ENCODE peak calls at places on chromosomes 13 and 19, in four cellular contexts. One of them, this sample, is unnamed. For H3K4me1, the result is how much of the 10 kb centered on the place peaks cover.

GRCh38 chr13:59867867-59868266 is 295.9 kb downstream of the DIAPH3 start:
- DNase-seq in colonic mucosa: no peak
- DNase-seq in osteoblast: no peak
- DNase-seq in Caco-2: no peak
- DNase-seq in this sample: no peak

GRCh38 chr19:46173886-46174475 is 25.9 kb downstream of the IGFL2 start:
- DNase-seq in colonic mucosa: no peak
- DNase-seq in osteoblast: no peak
- DNase-seq in Caco-2: no peak
- DNase-seq in this sample: no peak

GRCh38 chr13:76708138-76708537 is 178.1 kb downstream of the KCTD12 start:
- DNase-seq in colonic mucosa: no peak
- DNase-seq in osteoblast: no peak
- DNase-seq in Caco-2: no peak
- DNase-seq in this sample: no peak

GRCh38 chr13:98293103-98293502 is 116.0 kb upstream of the RNF113B start:
- DNase-seq in colonic mucosa: no peak
- DNase-seq in osteoblast: no peak
- DNase-seq in Caco-2: peak
- DNase-seq in this sample: no peak

GRCh38 chr19:19489804-19490204 is 25.5 kb downstream of the TSSK6 start:
- DNase-seq in colonic mucosa: no peak
- DNase-seq in osteoblast: peak
- DNase-seq in Caco-2: no peak
- DNase-seq in this sample: peak

GRCh38 chr19:57192993-57193392 is 1.7 kb downstream of the ZNF264 start:
- DNase-seq in colonic mucosa: no peak
- DNase-seq in osteoblast: no peak
- DNase-seq in Caco-2: no peak
- DNase-seq in this sample: no peak

GRCh38 chr19:16433986-16434385 is 37.8 kb downstream of the EPS15L1 start:
- DNase-seq in colonic mucosa: no peak
- DNase-seq in osteoblast: no peak
- DNase-seq in Caco-2: no peak
- DNase-seq in this sample: no peak

GRCh38 chr13:49935171-49936084 is 712 bp downstream of the SPRYD7 start:
- DNase-seq in colonic mucosa: peak
- DNase-seq in osteoblast: peak
- DNase-seq in Caco-2: peak
- DNase-seq in this sample: no peak

GRCh38 chr13:90594694-90595093 is 752.8 kb upstream of the MIR17HG start:
- DNase-seq in colonic mucosa: no peak
- DNase-seq in osteoblast: no peak
- DNase-seq in Caco-2: no peak
- DNase-seq in this sample: no peak

GRCh38 chr13:78265098-78265497 is 338.3 kb downstream of the POU4F1 start:
- DNase-seq in colonic mucosa: no peak
- DNase-seq in osteoblast: peak
- DNase-seq in Caco-2: no peak
- DNase-seq in this sample: no peak

GRCh38 chr13:73167046-73167820 is 108.4 kb downstream of the KLF5 start:
- DNase-seq in colonic mucosa: no peak
- DNase-seq in osteoblast: no peak
- DNase-seq in Caco-2: peak
- DNase-seq in this sample: no peak

GRCh38 chr19:7415857-7416371 is 67.2 kb downstream of the ARHGEF18 start:
- DNase-seq in colonic mucosa: no peak
- DNase-seq in osteoblast: no peak
- DNase-seq in Caco-2: no peak
- DNase-seq in this sample: no peak

GRCh38 chr13:23622991-23623390 is 52.8 kb downstream of the TNFRSF19 start:
- DNase-seq in colonic mucosa: no peak
- DNase-seq in osteoblast: no peak
- DNase-seq in Caco-2: no peak
- DNase-seq in this sample: no peak

GRCh38 chr13:51632643-51633357 is 48.5 kb downstream of the WDFY2 start:
- DNase-seq in colonic mucosa: no peak
- DNase-seq in osteoblast: no peak
- DNase-seq in Caco-2: no peak
- DNase-seq in this sample: no peak

GRCh38 chr19:12665646-12666304 is 767 bp downstream of the MAN2B1 start:
- DNase-seq in colonic mucosa: no peak
- DNase-seq in osteoblast: peak
- DNase-seq in Caco-2: no peak
- DNase-seq in this sample: no peak

GRCh38 chr13:30857636-30858035 is 48.4 kb upstream of the MEDAG start:
- DNase-seq in colonic mucosa: no peak
- DNase-seq in osteoblast: no peak
- DNase-seq in Caco-2: no peak
- DNase-seq in this sample: no peak

GRCh38 chr19:6610934-6611370 is 20.0 kb upstream of the CD70 start:
- DNase-seq in colonic mucosa: no peak
- DNase-seq in osteoblast: peak
- DNase-seq in Caco-2: no peak
- DNase-seq in this sample: no peak

GRCh38 chr13:40927929-40928328 is 91.2 kb downstream of the ELF1 start:
- DNase-seq in colonic mucosa: no peak
- DNase-seq in osteoblast: no peak
- DNase-seq in Caco-2: no peak
- DNase-seq in this sample: no peak

GRCh38 chr19:58386166-58386575 is 898 bp upstream of the RPS5 start:
- DNase-seq in colonic mucosa: no peak
- DNase-seq in osteoblast: no peak
- DNase-seq in Caco-2: no peak
- DNase-seq in this sample: no peak

GRCh38 chr13:41193469-41193868 is 900 bp downstream of the KBTBD7 start:
- DNase-seq in colonic mucosa: no peak
- DNase-seq in osteoblast: no peak
- DNase-seq in Caco-2: no peak
- DNase-seq in this sample: no peak

GRCh38 chr13:103351035-103351828 is 285.0 kb upstream of the SLC10A2 start:
- DNase-seq in colonic mucosa: no peak
- DNase-seq in osteoblast: no peak
- DNase-seq in Caco-2: peak
- DNase-seq in this sample: no peak

GRCh38 chr19:33465371-33465770 is 56.2 kb downstream of the PEPD start:
- DNase-seq in colonic mucosa: no peak
- DNase-seq in osteoblast: peak
- DNase-seq in Caco-2: no peak
- DNase-seq in this sample: peak

GRCh38 chr19:10888421-10888866 is 17.1 kb downstream of the CARM1 start:
- DNase-seq in colonic mucosa: no peak
- DNase-seq in osteoblast: peak
- DNase-seq in Caco-2: no peak
- DNase-seq in this sample: no peak

GRCh38 chr19:58387338-58388174 is 487 bp downstream of the RPS5 start:
- DNase-seq in colonic mucosa: no peak
- DNase-seq in osteoblast: peak
- DNase-seq in Caco-2: no peak
- DNase-seq in this sample: no peak

GRCh38 chr13:96796234-96796633 is 198.0 kb downstream of the OXGR1 start:
- DNase-seq in colonic mucosa: no peak
- DNase-seq in osteoblast: no peak
- DNase-seq in Caco-2: no peak
- DNase-seq in this sample: no peak

GRCh38 chr19:37907735-37908066 is 693 bp downstream of the SIPA1L3 start:
- DNase-seq in colonic mucosa: no peak
- DNase-seq in osteoblast: peak
- DNase-seq in Caco-2: no peak
- DNase-seq in this sample: no peak

DNA sequence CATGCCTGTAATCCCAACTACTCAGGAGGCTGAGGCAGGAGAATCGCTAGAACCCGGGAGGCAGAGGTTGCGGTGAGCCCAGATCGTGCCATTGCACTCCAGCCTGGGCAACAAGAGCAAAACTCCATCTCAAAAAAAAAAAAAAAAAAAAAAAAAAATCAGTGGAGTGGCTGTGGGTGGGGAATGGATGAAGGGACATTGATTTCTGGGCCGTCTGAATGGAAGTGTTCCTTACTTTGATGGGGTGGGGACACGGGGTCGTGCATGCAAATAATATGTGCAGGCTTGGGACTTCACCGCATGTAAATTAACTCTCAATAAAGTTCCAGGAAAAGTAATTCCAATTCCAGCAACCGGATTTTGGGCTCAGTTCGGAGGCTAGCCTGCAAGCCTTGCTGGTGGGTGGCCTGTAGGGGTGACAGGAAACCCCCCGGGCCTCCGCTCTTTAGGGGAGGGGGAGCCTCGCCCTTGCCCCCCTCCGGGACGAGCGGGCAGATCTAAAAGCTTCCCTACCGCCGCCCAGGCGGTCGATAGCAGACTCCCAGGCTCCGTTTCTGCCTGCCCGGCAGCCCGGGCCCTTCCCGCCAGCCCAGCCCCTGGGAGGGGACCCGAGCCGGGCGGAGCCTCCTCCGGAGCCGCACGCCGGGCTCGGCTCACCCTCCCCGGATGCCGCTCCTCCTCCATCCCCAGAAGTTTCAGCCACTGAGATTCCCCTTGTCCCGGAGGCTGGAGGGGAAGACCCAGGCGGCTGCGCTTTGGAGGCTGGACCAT is 48.0 kb upstream of the ADGRE5 start:
- DNase-seq in colonic mucosa: peak
- DNase-seq in osteoblast: peak
- DNase-seq in Caco-2: peak
- DNase-seq in this sample: no peak
- H3K4me3 ChIP-seq in colonic mucosa: peak
- H3K4me3 ChIP-seq in osteoblast: peak
- H3K4me3 ChIP-seq in Caco-2: peak
- H3K4me3 ChIP-seq in this sample: peak

GRCh38 chr19:1408300-1409203 is 1.2 kb downstream of the DAZAP1 start:
- DNase-seq in colonic mucosa: peak
- DNase-seq in osteoblast: peak
- DNase-seq in Caco-2: peak
- DNase-seq in this sample: peak
- H3K4me1 ChIP-seq in colonic mucosa: under half
- H3K4me1 ChIP-seq in osteoblast: under half
- H3K4me1 ChIP-seq in Caco-2: under half
- H3K4me1 ChIP-seq in this sample: under half

GRCh38 chr13:112583592-112584277 is 4.2 kb downstream of the TUBGCP3 start:
- DNase-seq in colonic mucosa: peak
- DNase-seq in osteoblast: no peak
- DNase-seq in Caco-2: no peak
- DNase-seq in this sample: no peak
- H3K4me3 ChIP-seq in colonic mucosa: no peak
- H3K4me3 ChIP-seq in osteoblast: no peak
- H3K4me3 ChIP-seq in Caco-2: no peak
- H3K4me3 ChIP-seq in this sample: no peak

GRCh38 chr13:110351636-110352420 is 44.7 kb downstream of the COL4A2 start:
- DNase-seq in colonic mucosa: no peak
- DNase-seq in osteoblast: no peak
- DNase-seq in Caco-2: no peak
- DNase-seq in this sample: no peak

GRCh38 chr13:110354715-110355473 is 47.8 kb downstream of the COL4A2 start:
- DNase-seq in colonic mucosa: no peak
- DNase-seq in osteoblast: no peak
- DNase-seq in Caco-2: no peak
- DNase-seq in this sample: no peak

GRCh38 chr13:110352735-110353134 is 45.7 kb downstream of the COL4A2 start:
- DNase-seq in colonic mucosa: peak
- DNase-seq in osteoblast: no peak
- DNase-seq in Caco-2: no peak
- DNase-seq in this sample: no peak

GRCh38 chr13:110354209-110354627 is 47.1 kb downstream of the COL4A2 start:
- DNase-seq in colonic mucosa: no peak
- DNase-seq in osteoblast: no peak
- DNase-seq in Caco-2: no peak
- DNase-seq in this sample: no peak

DNA sequence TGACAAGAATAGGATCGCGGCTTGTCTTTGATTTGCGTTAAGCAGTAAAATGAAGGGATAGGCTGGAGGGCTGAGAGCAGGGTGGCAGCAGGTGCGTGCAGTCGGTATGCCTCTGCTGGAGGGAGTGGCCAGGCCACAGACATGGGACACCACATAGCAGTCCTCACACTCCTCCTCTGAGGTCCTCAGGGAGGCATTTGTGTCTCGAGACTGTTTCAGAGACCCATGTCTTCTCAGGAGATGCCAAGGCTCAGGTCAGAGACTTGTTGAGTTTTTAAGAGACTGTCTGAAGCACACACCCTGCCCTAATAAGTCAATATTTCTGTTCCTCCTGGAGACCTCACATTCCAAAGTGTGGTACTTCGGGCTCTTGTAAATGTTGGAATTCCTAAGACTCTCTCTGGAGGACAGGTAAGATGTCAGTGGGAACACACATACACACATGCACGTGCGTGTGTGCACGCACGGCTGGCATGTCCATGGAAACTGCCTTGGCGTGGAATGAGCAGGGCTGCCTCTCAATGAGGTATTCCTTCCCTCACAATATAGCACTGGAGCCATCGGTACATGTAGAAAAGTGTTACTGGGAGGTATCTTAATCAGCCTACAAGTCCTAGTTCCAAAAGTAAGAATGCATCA is 46.4 kb downstream of the COL4A2 start:
- DNase-seq in colonic mucosa: no peak
- DNase-seq in osteoblast: no peak
- DNase-seq in Caco-2: no peak
- DNase-seq in this sample: no peak
- H3K4me1 ChIP-seq in colonic mucosa: under half
- H3K4me1 ChIP-seq in osteoblast: under half
- H3K4me1 ChIP-seq in Caco-2: under half
- H3K4me1 ChIP-seq in this sample: under half

GRCh38 chr19:48442116-48443035 is 3.4 kb upstream of the GRWD1 start:
- DNase-seq in colonic mucosa: no peak
- DNase-seq in osteoblast: peak
- DNase-seq in Caco-2: no peak
- DNase-seq in this sample: no peak

GRCh38 chr19:48444129-48444932 is 1.5 kb upstream of the GRWD1 start:
- DNase-seq in colonic mucosa: no peak
- DNase-seq in osteoblast: peak
- DNase-seq in Caco-2: no peak
- DNase-seq in this sample: no peak

GRCh38 chr19:48443262-48443661 is 2.5 kb upstream of the GRWD1 start:
- DNase-seq in colonic mucosa: no peak
- DNase-seq in osteoblast: peak
- DNase-seq in Caco-2: no peak
- DNase-seq in this sample: no peak

GRCh38 chr19:48444933-48445194 is 919 bp upstream of the GRWD1 start:
- DNase-seq in colonic mucosa: no peak
- DNase-seq in osteoblast: no peak
- DNase-seq in Caco-2: no peak
- DNase-seq in this sample: no peak

DNA sequence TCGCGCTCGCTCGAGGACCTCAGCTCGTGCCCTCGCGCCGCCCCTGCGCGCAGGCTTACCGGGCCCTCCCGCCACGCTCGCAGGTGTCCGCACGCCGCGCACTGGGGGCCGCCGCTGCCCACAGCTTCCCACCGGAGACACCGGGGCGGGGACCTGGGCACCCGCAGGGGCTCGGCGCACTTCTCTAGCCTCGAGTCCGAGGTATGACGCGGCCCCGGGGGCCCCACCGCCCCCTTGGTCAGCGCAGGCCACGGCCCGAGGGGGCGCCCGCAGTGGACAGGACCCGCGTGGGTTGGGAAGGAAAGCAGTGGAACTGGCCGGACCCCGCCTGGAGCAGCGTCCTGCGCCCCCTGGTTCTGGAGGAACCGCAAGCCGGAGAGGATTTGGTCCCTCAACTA is 2.1 kb upstream of the GRWD1 start:
- DNase-seq in colonic mucosa: no peak
- DNase-seq in osteoblast: peak
- DNase-seq in Caco-2: no peak
- DNase-seq in this sample: no peak
- H3K4me3 ChIP-seq in colonic mucosa: peak
- H3K4me3 ChIP-seq in osteoblast: peak
- H3K4me3 ChIP-seq in Caco-2: no peak
- H3K4me3 ChIP-seq in this sample: no peak

GRCh38 chr19:2055871-2056809 is 5.1 kb upstream of the MKNK2 start:
- DNase-seq in colonic mucosa: peak
- DNase-seq in osteoblast: peak
- DNase-seq in Caco-2: no peak
- DNase-seq in this sample: peak
- H3K4me1 ChIP-seq in colonic mucosa: under half
- H3K4me1 ChIP-seq in osteoblast: under half
- H3K4me1 ChIP-seq in Caco-2: under half
- H3K4me1 ChIP-seq in this sample: half or more